ENCODE peak calls at places on chromosomes 4 and X, in eight cellular contexts. Q is heart left ventricle, Y is tibial nerve, Z is vagina, S is B cell, X is astrocyte of the cerebellum, U is MM.1S, A is AG09309. H is an unnamed sample.

GRCh38 chrX:14291626-14292025 is 237.7 kb upstream of the GLRA2 start:
- DNase-seq in U (no peak), X (no peak), Z (no peak), Q (no peak), A (no peak), S (no peak), Y (no peak), H (no peak)

GRCh38 chr4:121256346-121256745 is 92.2 kb upstream of the TNIP3 start:
- DNase-seq in S (no peak), A (peak; percentile 84), U (no peak), X (peak; percentile 90), Q (no peak), Y (no peak), Z (no peak), H (peak; percentile 24)

GRCh38 chr4:164748375-164748774 is 5.6 kb upstream of the SMIM31 start:
- DNase-seq in Q (no peak), A (no peak), Y (no peak), X (peak; percentile 18), Z (no peak), S (no peak), U (peak; percentile 40), H (no peak)

GRCh38 chr4:77347341-77347740 is 190.3 kb downstream of the CCNG2 start:
- DNase-seq in Y (no peak), S (no peak), U (no peak), Q (no peak), X (no peak), A (no peak), Z (peak; percentile 54), H (no peak)

GRCh38 chr4:77669911-77670590 is 64.4 kb downstream of the CXCL13 start:
- DNase-seq in U (no peak), X (no peak), Q (no peak), Z (no peak), A (no peak), S (no peak), Y (no peak), H (no peak)

GRCh38 chrX:134396174-134396573 is 63.8 kb upstream of the HPRT1 start:
- DNase-seq in X (no peak), U (peak; percentile 34), S (no peak), Y (no peak), A (no peak), Q (no peak), Z (no peak), H (no peak)

GRCh38 chrX:144327515-144327914 is 443.6 kb downstream of the UBE2NL start:
- DNase-seq in X (no peak), Z (no peak), Y (no peak), U (no peak), S (no peak), Q (no peak), A (peak; percentile 54), H (no peak)

GRCh38 chr4:143531368-143531767 is 17.9 kb downstream of the SMARCA5 start:
- DNase-seq in U (peak; percentile 18), S (no peak), Z (no peak), Y (no peak), Q (no peak), A (no peak), X (no peak), H (no peak)

GRCh38 chr4:2273221-2273620 is 11.3 kb upstream of the MXD4 start:
- DNase-seq in U (no peak), A (no peak), Y (no peak), Z (no peak), X (no peak), Q (peak; percentile 8), S (no peak), H (no peak)

GRCh38 chr4:68271851-68272756 is 26.6 kb upstream of the TMPRSS11B start:
- DNase-seq in S (peak; percentile 30), Q (no peak), X (peak; percentile 55), Z (no peak), A (peak; percentile 37), U (peak; percentile 55), Y (peak; percentile 12), H (no peak)

GRCh38 chr4:187184513-187184912 is 460.9 kb upstream of the FAT1 start:
- DNase-seq in Q (no peak), U (no peak), Y (no peak), S (no peak), A (no peak), X (no peak), Z (no peak), H (no peak)

GRCh38 chrX:115547448-115547847 is 13.5 kb upstream of the PLS3 start:
- DNase-seq in S (no peak), Y (no peak), Z (no peak), X (no peak), Q (no peak), A (no peak), U (no peak), H (no peak)

GRCh38 chr4:55509272-55509671 is 37.4 kb downstream of the CLOCK start:
- DNase-seq in X (no peak), Q (no peak), Y (no peak), S (no peak), A (no peak), U (no peak), Z (no peak), H (no peak)

GRCh38 chr4:75892508-75892907 is 9.7 kb downstream of the PPEF2 start:
- DNase-seq in S (no peak), U (no peak), Z (no peak), Q (no peak), Y (no peak), A (no peak), X (no peak), H (no peak)

GRCh38 chrX:9729161-9729885 is 36.3 kb downstream of the GPR143 start:
- DNase-seq in U (no peak), Z (no peak), S (no peak), Q (no peak), Y (no peak), A (no peak), X (no peak), H (no peak)

GRCh38 chr4:101699441-101700117 is 91.0 kb upstream of the BANK1 start:
- DNase-seq in S (no peak), Y (no peak), A (no peak), U (no peak), X (no peak), Q (no peak), Z (no peak), H (no peak)

GRCh38 chrX:109830704-109831206 is 97.7 kb upstream of the ACSL4 start:
- DNase-seq in U (no peak), X (peak; percentile 11), A (peak; percentile 41), Q (no peak), Z (no peak), S (no peak), Y (no peak), H (no peak)

GRCh38 chrX:65644621-65645287 is 22.7 kb upstream of the MSN start:
- DNase-seq in U (no peak), A (peak; percentile 46), Z (no peak), Y (peak; percentile 82), Q (peak; percentile 88), X (peak; percentile 72), S (no peak), H (no peak)

GRCh38 chr4:175536852-175537453 is 275.1 kb downstream of the GPM6A start:
- DNase-seq in U (peak; percentile 71), S (peak; percentile 4), Z (no peak), Q (no peak), A (peak; percentile 46), Y (no peak), X (peak; percentile 75), H (no peak)

GRCh38 chr4:8321220-8321619 is 51.7 kb downstream of the HTRA3 start:
- DNase-seq in U (no peak), X (no peak), Y (no peak), S (no peak), Z (no peak), A (no peak), Q (no peak), H (no peak)

GRCh38 chr4:10011885-10012284 is 9.4 kb downstream of the SLC2A9 start:
- DNase-seq in A (no peak), S (no peak), Z (no peak), X (no peak), Q (no peak), Y (no peak), U (no peak), H (no peak)

GRCh38 chr4:4941741-4942140 is 77.5 kb downstream of the CYTL1 start:
- DNase-seq in Q (no peak), Y (no peak), S (no peak), U (no peak), Z (peak; percentile 29), X (no peak), A (no peak), H (no peak)

GRCh38 chr4:188915175-188915574 is 775.9 kb downstream of the TRIML1 start:
- DNase-seq in Z (no peak), S (no peak), Q (no peak), X (no peak), A (no peak), U (no peak), Y (no peak), H (no peak)

DNA sequence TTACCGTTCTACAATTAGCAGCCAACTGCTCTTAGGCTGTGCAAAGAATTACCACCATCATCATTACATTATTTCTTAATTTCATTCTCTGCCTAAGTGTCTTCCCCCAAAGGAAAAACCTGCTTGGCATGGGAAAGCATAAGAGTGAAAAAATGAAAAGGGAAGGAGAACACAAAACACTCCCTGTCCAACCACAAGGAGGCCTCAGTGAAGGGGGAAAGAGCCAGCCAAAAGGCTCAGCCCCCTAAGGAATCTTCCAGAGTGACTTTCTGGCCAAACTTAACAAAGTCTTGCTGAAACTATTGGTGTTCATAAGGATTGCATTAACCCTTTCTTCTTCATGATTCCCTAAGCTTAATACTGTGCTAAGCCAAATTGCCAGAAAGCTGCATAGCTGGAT is 287.4 kb downstream of the SMARCA1 start:
- DNase-seq in U (no peak), X (no peak), A (no peak), Q (no peak), Y (no peak), S (no peak), Z (no peak), H (no peak)
- TF ChIP-seq CTCF in U (no peak), X (no peak), A (no peak), Q (no peak), Y (no peak), S (no peak), Z (no peak), H (no peak)

GRCh38 chrX:69215161-69215560 is 49.9 kb upstream of the PJA1 start:
- DNase-seq in Y (no peak), A (no peak), U (no peak), Q (no peak), Z (no peak), S (no peak), X (no peak), H (no peak)
- TF ChIP-seq CTCF in Y (no peak), A (no peak), U (no peak), Q (no peak), Z (no peak), S (no peak), X (no peak), H (no peak)

GRCh38 chrX:154547245-154548027 is at the start of gene IKBKG:
- DNase-seq in Q (peak; percentile 93), A (peak; percentile 61), Y (peak; percentile 88), U (peak; percentile 86), S (peak; percentile 88), Z (peak; percentile 89), X (peak; percentile 56), H (peak; percentile 90)
- TF ChIP-seq CTCF in Q (no peak), A (no peak), Y (no peak), U (no peak), S (no peak), Z (no peak), X (no peak), H (no peak)

DNA sequence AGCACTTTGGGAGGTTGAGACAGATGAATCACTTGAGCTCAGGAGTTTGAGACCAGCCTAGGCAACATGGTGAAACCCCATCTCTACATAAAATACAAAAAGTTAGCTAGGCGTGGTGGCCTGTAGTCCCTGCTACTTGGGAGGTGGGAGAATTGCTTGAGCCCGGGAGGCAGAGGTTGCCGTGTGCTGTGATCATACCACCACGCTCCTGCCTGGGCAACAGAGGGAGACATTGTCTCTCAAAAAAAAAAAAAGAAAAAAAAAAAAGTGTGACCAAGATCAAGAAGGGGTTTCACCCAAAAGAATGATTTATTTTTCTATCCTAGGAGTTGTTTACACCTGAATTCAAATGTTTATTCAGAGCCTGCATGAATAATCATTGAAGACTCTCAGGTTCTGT is 572.4 kb upstream of the GALNT7 start:
- DNase-seq in A (no peak), Q (no peak), S (no peak), Z (no peak), X (no peak), U (no peak), Y (no peak), H (no peak)
- TF ChIP-seq CTCF in A (no peak), Q (no peak), S (no peak), Z (no peak), X (no peak), U (no peak), Y (no peak), H (no peak)

H was measured in natural killer cell.